ENCODE peak calls at places on chromosomes 5 and 9, in eight cellular contexts. A, F, G, N, O, C, L and M are unnamed samples.

GRCh38 chr9:133869674-133870419 is 122.3 kb downstream of the VAV2 start:
- DNase-seq in A (no peak), G (no peak), C (no peak), L (no peak), O (no peak), N (no peak), F (no peak), M (peak)

GRCh38 chr5:39323542-39323941 is 40.8 kb downstream of the C9 start:
- DNase-seq in G (no peak), C (no peak), O (no peak), A (no peak), L (no peak), N (no peak), F (no peak), M (no peak)

GRCh38 chr5:40521925-40522324 is 157.8 kb upstream of the PTGER4 start:
- DNase-seq in N (no peak), F (no peak), A (no peak), O (no peak), C (peak), L (no peak), G (no peak), M (no peak)

GRCh38 chr5:39121922-39122321 is 47.7 kb upstream of the RICTOR start:
- DNase-seq in G (no peak), C (no peak), F (no peak), L (no peak), A (no peak), O (no peak), N (no peak), M (no peak)

GRCh38 chr5:160023883-160024635 is 15.1 kb downstream of the TTC1 start:
- DNase-seq in O (no peak), A (no peak), G (no peak), F (no peak), L (no peak), N (no peak), C (no peak), M (no peak)

GRCh38 chr5:97009212-97009898 is 73.5 kb downstream of the LNPEP start:
- DNase-seq in L (no peak), C (no peak), O (no peak), F (no peak), G (no peak), N (peak), A (no peak), M (no peak)

GRCh38 chr5:154829181-154829588 is 21.2 kb downstream of the FAXDC2 start:
- DNase-seq in G (no peak), A (no peak), N (no peak), F (no peak), L (no peak), O (no peak), C (peak), M (no peak)

GRCh38 chr9:21542780-21543179 is 60.7 kb upstream of the IFNE start:
- DNase-seq in A (no peak), L (no peak), F (no peak), C (no peak), G (no peak), O (peak), N (no peak), M (no peak)

GRCh38 chr5:136375920-136376319 is 10.6 kb upstream of the TRPC7 start:
- DNase-seq in A (no peak), N (no peak), C (peak), L (no peak), G (no peak), O (no peak), F (no peak), M (no peak)

GRCh38 chr5:39760385-39761198 is 335.8 kb upstream of the DAB2 start:
- DNase-seq in L (no peak), N (no peak), C (peak), A (peak), F (no peak), O (peak), G (no peak), M (no peak)

GRCh38 chr5:139461698-139462097 is 845 bp downstream of the ECSCR start:
- DNase-seq in O (peak), N (no peak), F (no peak), A (no peak), G (no peak), L (no peak), C (peak), M (no peak)

GRCh38 chr9:95836072-95836471 is 39.4 kb upstream of the ERCC6L2 start:
- DNase-seq in O (peak), G (no peak), N (no peak), C (no peak), A (no peak), L (no peak), F (no peak), M (no peak)

GRCh38 chr5:37657046-37657445 is 182.8 kb downstream of the GDNF start:
- DNase-seq in G (no peak), A (no peak), O (no peak), F (no peak), C (no peak), L (no peak), N (no peak), M (no peak)

GRCh38 chr5:159456261-159456660 is 126.0 kb upstream of the IL12B start:
- DNase-seq in L (no peak), O (no peak), C (no peak), F (no peak), G (no peak), A (no peak), N (no peak), M (no peak)

GRCh38 chr5:67377651-67378050 is 181.1 kb upstream of the CD180 start:
- DNase-seq in G (no peak), L (no peak), O (no peak), C (no peak), A (no peak), F (no peak), N (no peak), M (no peak)

GRCh38 chr5:7747728-7748127 is 103.2 kb downstream of the CFAP90 start:
- DNase-seq in G (no peak), N (no peak), C (no peak), L (no peak), F (no peak), O (no peak), A (no peak), M (no peak)

GRCh38 chr5:157359350-157359910 is 93.5 kb downstream of the CYFIP2 start:
- DNase-seq in C (no peak), A (no peak), O (no peak), F (no peak), N (no peak), G (no peak), L (no peak), M (no peak)

GRCh38 chr5:34717426-34718327 is 61.5 kb downstream of the RAI14 start:
- DNase-seq in F (no peak), O (peak), A (no peak), L (no peak), N (no peak), C (peak), G (peak), M (peak)

GRCh38 chr9:125272697-125273096 is 11.1 kb downstream of the GAPVD1 start:
- DNase-seq in O (no peak), C (peak), A (no peak), F (no peak), L (no peak), G (no peak), N (no peak), M (peak)

GRCh38 chr5:111425205-111425604 is 87.1 kb downstream of the STARD4 start:
- DNase-seq in C (no peak), N (no peak), A (no peak), F (no peak), G (no peak), L (no peak), O (no peak), M (no peak)

GRCh38 chr9:100445903-100446549 is 19.1 kb downstream of the MSANTD3 start:
- DNase-seq in A (no peak), C (no peak), G (no peak), L (no peak), O (no peak), F (no peak), N (no peak), M (no peak)

GRCh38 chr5:54742417-54742889 is 224.9 kb downstream of the SNX18 start:
- DNase-seq in L (no peak), N (no peak), C (peak), F (peak), O (no peak), G (no peak), A (no peak), M (peak)

GRCh38 chr5:131635755-131636479 is 888 bp upstream of the RAPGEF6 start:
- DNase-seq in N (no peak), F (peak), C (no peak), O (no peak), G (peak), A (no peak), L (no peak), M (peak)

GRCh38 chr9:124621371-124622328 is 114.5 kb upstream of the NR5A1 start:
- DNase-seq in N (no peak), F (no peak), C (no peak), O (peak), L (no peak), G (no peak), A (no peak), M (no peak)

GRCh38 chr5:96203761-96204160 is 229.3 kb downstream of the PCSK1 start:
- DNase-seq in O (no peak), N (no peak), G (no peak), L (no peak), A (no peak), C (peak), F (no peak), M (no peak)

GRCh38 chr9:135048046-135048757 is 39.3 kb upstream of the OLFM1 start:
- DNase-seq in O (no peak), A (peak), G (no peak), C (no peak), N (no peak), L (no peak), F (no peak), M (no peak)

GRCh38 chr5:65062684-65063083 is 294.0 kb downstream of the CWC27 start:
- DNase-seq in L (no peak), O (peak), N (no peak), G (no peak), A (peak), F (peak), C (peak), M (peak)

GRCh38 chr9:32401471-32401870 is 17.0 kb downstream of the ACO1 start:
- DNase-seq in G (no peak), O (no peak), F (no peak), A (no peak), N (no peak), C (no peak), L (no peak), M (no peak)

GRCh38 chr9:32394381-32395049 is 10.1 kb downstream of the ACO1 start:
- DNase-seq in O (no peak), G (no peak), N (no peak), F (no peak), A (no peak), L (no peak), C (peak), M (no peak)

GRCh38 chr9:32399110-32399815 is 14.8 kb downstream of the ACO1 start:
- DNase-seq in O (no peak), L (no peak), N (no peak), A (no peak), C (no peak), F (no peak), G (no peak), M (no peak)

GRCh38 chr9:32398207-32398606 is 13.8 kb downstream of the ACO1 start:
- DNase-seq in L (no peak), F (no peak), O (peak), A (no peak), C (no peak), G (no peak), N (no peak), M (no peak)

DNA sequence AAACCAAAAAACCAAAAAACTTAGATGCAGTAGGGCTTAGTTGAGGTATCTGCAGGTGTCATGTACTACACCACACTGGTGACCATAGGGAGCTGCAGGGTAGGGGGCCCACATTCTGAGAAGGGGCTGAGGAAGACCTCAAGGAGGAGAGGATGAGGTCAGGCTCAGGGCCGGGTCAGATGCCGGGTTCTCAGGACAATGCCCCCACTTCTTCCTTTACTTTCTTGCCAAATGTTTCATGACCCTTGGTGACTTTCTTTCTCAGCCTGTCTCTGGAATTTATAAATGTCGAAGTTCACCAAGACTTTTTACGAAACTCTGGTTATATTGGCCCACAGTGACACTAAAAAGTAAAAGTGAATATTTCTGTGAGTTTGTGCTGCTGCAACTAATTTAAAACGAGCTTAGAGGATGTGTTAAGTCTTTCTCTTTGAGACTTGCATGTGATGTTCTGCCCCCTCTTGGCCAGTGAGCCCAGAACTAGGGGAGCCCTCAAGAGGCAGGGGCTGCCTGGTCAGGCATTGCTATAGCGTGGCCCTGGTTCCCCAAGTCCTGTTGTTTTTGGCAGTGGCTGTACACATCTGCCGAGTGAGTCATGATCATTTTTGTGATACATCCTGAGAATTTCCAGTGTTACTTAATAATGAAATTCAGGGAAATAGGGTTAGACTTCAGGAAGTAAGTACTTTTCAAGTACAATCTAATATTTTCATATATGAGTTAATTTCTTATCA is 11.2 kb downstream of the ACO1 start:
- DNase-seq in A (peak), G (no peak), O (peak), N (no peak), L (no peak), C (peak), F (peak), M (no peak)
- TF ChIP-seq CTCF in A (no peak), G (no peak), O (peak), N (no peak), L (no peak), C (no peak), F (no peak), M (no peak)

DNA sequence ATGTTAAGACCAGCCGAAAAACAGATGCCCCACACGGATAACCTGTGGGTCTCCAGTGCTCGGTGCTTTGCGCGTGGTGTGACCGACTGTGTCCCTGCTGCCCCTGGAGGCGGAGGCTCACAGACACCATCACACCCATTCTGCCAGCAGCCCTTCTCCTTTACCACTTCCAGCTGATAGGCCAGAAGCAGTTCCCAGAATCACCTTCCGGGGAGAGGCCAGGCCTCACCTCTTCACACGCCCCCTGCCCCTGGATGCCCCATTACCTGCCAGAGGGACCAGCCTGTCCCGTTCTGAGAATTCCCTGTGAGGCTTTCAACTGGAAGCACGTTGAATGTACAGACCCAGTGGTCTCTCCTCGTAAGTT is 21.6 kb upstream of the LRRC14B start:
- DNase-seq in C (no peak), F (no peak), O (no peak), G (peak), A (no peak), L (no peak), N (no peak), M (no peak)
- TF ChIP-seq CTCF in C (no peak), F (no peak), O (no peak), G (no peak), A (no peak), L (no peak), N (no peak), M (no peak)

GRCh38 chr5:14025566-14026276 is 81.2 kb upstream of the DNAH5 start:
- DNase-seq in N (no peak), A (no peak), C (peak), F (no peak), L (no peak), G (no peak), O (no peak), M (no peak)
- TF ChIP-seq CTCF in N (no peak), A (no peak), C (no peak), F (no peak), L (no peak), G (no peak), O (no peak), M (no peak)

GRCh38 chr5:126810983-126811382 is 34.0 kb downstream of the LMNB1 start:
- DNase-seq in O (no peak), A (no peak), L (no peak), G (no peak), N (no peak), F (no peak), C (no peak), M (no peak)

GRCh38 chr5:126812199-126812570 is 35.2 kb downstream of the LMNB1 start:
- DNase-seq in O (no peak), L (no peak), A (no peak), N (no peak), C (no peak), G (no peak), F (no peak), M (no peak)

GRCh38 chr5:126809932-126810331 is 33.0 kb downstream of the LMNB1 start:
- DNase-seq in N (no peak), G (no peak), C (peak), L (no peak), F (no peak), O (no peak), A (no peak), M (no peak)

GRCh38 chr5:126808619-126809018 is 31.7 kb downstream of the LMNB1 start:
- DNase-seq in L (no peak), N (peak), C (peak), O (peak), A (no peak), F (peak), G (no peak), M (peak)

DNA sequence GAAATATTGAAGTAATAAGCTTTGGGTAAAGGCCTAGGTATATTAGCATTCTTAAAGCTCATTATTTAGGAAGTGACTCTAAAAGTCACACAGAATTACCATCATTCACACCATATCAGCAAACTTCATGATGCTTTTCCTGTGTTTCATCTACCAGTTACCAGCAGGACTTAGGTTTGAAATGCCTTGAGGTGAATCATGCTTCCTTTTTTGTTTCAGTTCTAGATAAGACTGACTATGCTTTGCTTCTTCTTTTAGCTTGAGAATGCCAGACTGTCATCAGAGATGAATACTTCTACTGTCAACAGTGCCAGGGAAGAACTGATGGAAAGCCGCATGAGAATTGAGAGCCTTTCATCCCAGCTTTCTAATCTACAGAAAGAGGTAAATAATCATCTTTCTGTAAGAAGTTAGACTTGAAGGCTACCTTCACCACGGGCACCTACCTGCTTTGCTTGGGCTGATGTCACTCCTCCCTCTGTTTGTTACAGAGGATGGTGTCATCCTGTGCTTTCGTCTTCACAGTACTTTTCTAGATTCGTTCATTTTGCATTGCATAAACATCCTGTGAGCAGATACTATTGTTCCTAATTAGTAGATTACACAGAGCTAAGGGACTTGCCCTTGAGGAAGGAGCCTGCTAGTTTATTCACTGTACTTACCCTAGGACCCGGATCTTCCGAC is 34.7 kb downstream of the LMNB1 start:
- DNase-seq in L (no peak), O (peak), A (no peak), F (no peak), G (no peak), C (peak), N (peak), M (no peak)
- TF ChIP-seq CTCF in L (no peak), O (no peak), A (no peak), F (no peak), G (no peak), C (no peak), N (no peak), M (no peak)

GRCh38 chr9:130861372-130862180 is 26.5 kb downstream of the ABL1 start:
- DNase-seq in C (no peak), N (no peak), F (no peak), O (no peak), A (no peak), L (no peak), G (no peak), M (no peak)

GRCh38 chr9:130862747-130863146 is 27.7 kb downstream of the ABL1 start:
- DNase-seq in A (no peak), F (no peak), L (no peak), N (no peak), G (no peak), C (no peak), O (no peak), M (no peak)

GRCh38 chr9:130858734-130859705 is 24.0 kb downstream of the ABL1 start:
- DNase-seq in C (no peak), L (no peak), O (no peak), G (no peak), F (no peak), A (no peak), N (no peak), M (no peak)

GRCh38 chr9:130862217-130862616 is 27.2 kb downstream of the ABL1 start:
- DNase-seq in F (no peak), O (no peak), G (no peak), A (no peak), L (no peak), N (no peak), C (no peak), M (no peak)

GRCh38 chr9:130860458-130861316 is 25.6 kb downstream of the ABL1 start:
- DNase-seq in F (no peak), N (no peak), C (peak), O (peak), G (no peak), L (no peak), A (peak), M (peak)
- TF ChIP-seq CTCF in F (no peak), N (no peak), C (peak), O (peak), G (no peak), L (peak), A (peak), M (peak)

GRCh38 chr9:137621131-137621757 is 2.4 kb downstream of the EHMT1 start:
- DNase-seq in L (no peak), A (no peak), O (peak), N (no peak), G (no peak), F (no peak), C (no peak), M (no peak)
- TF ChIP-seq CTCF in L (peak), A (peak), O (peak), N (peak), G (no peak), F (no peak), C (no peak), M (peak)

DNA sequence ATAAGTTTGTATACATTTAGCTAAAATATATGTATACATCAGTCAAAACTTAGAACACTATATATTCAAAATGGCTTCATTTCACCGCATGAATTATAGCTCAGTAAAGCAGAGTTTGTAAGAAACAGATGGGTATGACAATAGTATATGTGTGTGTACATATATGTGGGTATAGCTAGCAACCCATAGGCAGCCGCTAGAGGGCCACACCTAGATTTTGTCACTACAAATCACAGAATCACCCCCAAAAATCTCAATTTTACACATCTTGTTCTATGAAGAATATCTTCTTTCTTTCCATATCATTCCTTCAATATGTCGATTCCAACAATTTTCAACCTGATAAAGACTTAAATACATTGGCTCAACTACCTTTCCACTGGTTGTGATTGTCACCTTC is 357.8 kb upstream of the CCNG1 start:
- DNase-seq in A (no peak), O (no peak), F (no peak), G (peak), C (no peak), L (no peak), N (no peak), M (no peak)
- TF ChIP-seq CTCF in A (no peak), O (peak), F (peak), G (peak), C (no peak), L (no peak), N (no peak), M (no peak)